ENCODE peak calls at places on chromosomes 7 and 10, in seven cellular contexts. One of them, this sample, is unnamed.
A peak's percentile ranks its signal among the peaks of the same experiment; 100 is the strongest.

GRCh38 chr10:36779238-36779846 is 346.1 kb upstream of the ANKRD30A start:
- DNase-seq in WERI-Rb-1: peak; percentile 48
- DNase-seq in A549: peak; percentile 70
- DNase-seq in lung: no peak
- DNase-seq in sigmoid colon: no peak
- DNase-seq in IMR-90: peak; percentile 81
- DNase-seq in fibroblast of villous mesenchyme: peak; percentile 71
- DNase-seq in this sample: peak; percentile 87

GRCh38 chr10:43958964-43959363 is 310.3 kb upstream of the ZNF32 start:
- DNase-seq in WERI-Rb-1: no peak
- DNase-seq in A549: no peak
- DNase-seq in lung: peak; percentile 20
- DNase-seq in sigmoid colon: no peak
- DNase-seq in IMR-90: no peak
- DNase-seq in fibroblast of villous mesenchyme: no peak
- DNase-seq in this sample: no peak

GRCh38 chr7:4689668-4690067 is 7.6 kb downstream of the FOXK1 start:
- DNase-seq in WERI-Rb-1: no peak
- DNase-seq in A549: no peak
- DNase-seq in lung: no peak
- DNase-seq in sigmoid colon: no peak
- DNase-seq in IMR-90: no peak
- DNase-seq in fibroblast of villous mesenchyme: no peak
- DNase-seq in this sample: no peak

GRCh38 chr7:71982847-71983246 is 429.3 kb downstream of the CALN1 start:
- DNase-seq in WERI-Rb-1: peak; percentile 8
- DNase-seq in A549: no peak
- DNase-seq in lung: no peak
- DNase-seq in sigmoid colon: no peak
- DNase-seq in IMR-90: no peak
- DNase-seq in fibroblast of villous mesenchyme: no peak
- DNase-seq in this sample: no peak

GRCh38 chr7:98963305-98963704 is 85.0 kb downstream of the TRRAP start:
- DNase-seq in WERI-Rb-1: no peak
- DNase-seq in A549: no peak
- DNase-seq in lung: no peak
- DNase-seq in sigmoid colon: no peak
- DNase-seq in IMR-90: no peak
- DNase-seq in fibroblast of villous mesenchyme: no peak
- DNase-seq in this sample: no peak

GRCh38 chr7:28328161-28328560 is 84.2 kb upstream of the CREB5 start:
- DNase-seq in WERI-Rb-1: no peak
- DNase-seq in A549: no peak
- DNase-seq in lung: no peak
- DNase-seq in sigmoid colon: no peak
- DNase-seq in IMR-90: no peak
- DNase-seq in fibroblast of villous mesenchyme: no peak
- DNase-seq in this sample: no peak

GRCh38 chr10:125411724-125412123 is 251.4 kb upstream of the CTBP2 start:
- DNase-seq in WERI-Rb-1: no peak
- DNase-seq in A549: no peak
- DNase-seq in lung: no peak
- DNase-seq in sigmoid colon: no peak
- DNase-seq in IMR-90: peak; percentile 96
- DNase-seq in fibroblast of villous mesenchyme: peak; percentile 66
- DNase-seq in this sample: peak; percentile 17

GRCh38 chr10:113069595-113069994 is 119.5 kb downstream of the TCF7L2 start:
- DNase-seq in WERI-Rb-1: no peak
- DNase-seq in A549: no peak
- DNase-seq in lung: no peak
- DNase-seq in sigmoid colon: no peak
- DNase-seq in IMR-90: peak; percentile 89
- DNase-seq in fibroblast of villous mesenchyme: no peak
- DNase-seq in this sample: no peak

GRCh38 chr10:33193867-33194521 is 140.5 kb downstream of the NRP1 start:
- DNase-seq in WERI-Rb-1: no peak
- DNase-seq in A549: peak; percentile 80
- DNase-seq in lung: no peak
- DNase-seq in sigmoid colon: no peak
- DNase-seq in IMR-90: peak; percentile 74
- DNase-seq in fibroblast of villous mesenchyme: peak; percentile 78
- DNase-seq in this sample: peak; percentile 36

GRCh38 chr7:155987681-155988080 is 175.4 kb upstream of the SHH start:
- DNase-seq in WERI-Rb-1: no peak
- DNase-seq in A549: no peak
- DNase-seq in lung: no peak
- DNase-seq in sigmoid colon: peak; percentile 46
- DNase-seq in IMR-90: no peak
- DNase-seq in fibroblast of villous mesenchyme: no peak
- DNase-seq in this sample: no peak

GRCh38 chr7:72275412-72276070 is 136.6 kb downstream of the CALN1 start:
- DNase-seq in WERI-Rb-1: no peak
- DNase-seq in A549: no peak
- DNase-seq in lung: no peak
- DNase-seq in sigmoid colon: no peak
- DNase-seq in IMR-90: no peak
- DNase-seq in fibroblast of villous mesenchyme: no peak
- DNase-seq in this sample: no peak

GRCh38 chr7:143884276-143884977 is 17.5 kb downstream of the TCAF1 start:
- DNase-seq in WERI-Rb-1: no peak
- DNase-seq in A549: no peak
- DNase-seq in lung: no peak
- DNase-seq in sigmoid colon: no peak
- DNase-seq in IMR-90: no peak
- DNase-seq in fibroblast of villous mesenchyme: no peak
- DNase-seq in this sample: no peak

GRCh38 chr7:32179567-32179966 is 109.4 kb upstream of the PDE1C start:
- DNase-seq in WERI-Rb-1: no peak
- DNase-seq in A549: no peak
- DNase-seq in lung: no peak
- DNase-seq in sigmoid colon: no peak
- DNase-seq in IMR-90: peak; percentile 36
- DNase-seq in fibroblast of villous mesenchyme: no peak
- DNase-seq in this sample: no peak

GRCh38 chr10:110919349-110919931 is at the start of gene SHOC2:
- DNase-seq in WERI-Rb-1: peak; percentile 99
- DNase-seq in A549: no peak
- DNase-seq in lung: peak; percentile 99
- DNase-seq in sigmoid colon: peak; percentile 100
- DNase-seq in IMR-90: no peak
- DNase-seq in fibroblast of villous mesenchyme: no peak
- DNase-seq in this sample: no peak

GRCh38 chr10:64159910-64160872 is 639.0 kb downstream of the REEP3 start:
- DNase-seq in WERI-Rb-1: peak; percentile 12
- DNase-seq in A549: no peak
- DNase-seq in lung: no peak
- DNase-seq in sigmoid colon: no peak
- DNase-seq in IMR-90: no peak
- DNase-seq in fibroblast of villous mesenchyme: no peak
- DNase-seq in this sample: no peak

GRCh38 chr7:138608292-138608691 is 92.9 kb downstream of the SVOPL start:
- DNase-seq in WERI-Rb-1: no peak
- DNase-seq in A549: no peak
- DNase-seq in lung: no peak
- DNase-seq in sigmoid colon: no peak
- DNase-seq in IMR-90: peak; percentile 44
- DNase-seq in fibroblast of villous mesenchyme: peak; percentile 51
- DNase-seq in this sample: peak; percentile 13

GRCh38 chr7:155066417-155066950 is 3.6 kb upstream of the HTR5A start:
- DNase-seq in WERI-Rb-1: no peak
- DNase-seq in A549: no peak
- DNase-seq in lung: no peak
- DNase-seq in sigmoid colon: no peak
- DNase-seq in IMR-90: peak; percentile 79
- DNase-seq in fibroblast of villous mesenchyme: peak; percentile 7
- DNase-seq in this sample: peak; percentile 40

GRCh38 chr7:34544621-34545020 is 113.4 kb upstream of the NPSR1 start:
- DNase-seq in WERI-Rb-1: no peak
- DNase-seq in A549: no peak
- DNase-seq in lung: no peak
- DNase-seq in sigmoid colon: no peak
- DNase-seq in IMR-90: no peak
- DNase-seq in fibroblast of villous mesenchyme: no peak
- DNase-seq in this sample: no peak

GRCh38 chr10:104707602-104708160 is 66.6 kb downstream of the SORCS3 start:
- DNase-seq in WERI-Rb-1: no peak
- DNase-seq in A549: no peak
- DNase-seq in lung: no peak
- DNase-seq in sigmoid colon: no peak
- DNase-seq in IMR-90: no peak
- DNase-seq in fibroblast of villous mesenchyme: no peak
- DNase-seq in this sample: no peak

GRCh38 chr7:106193661-106194060 is 81.5 kb upstream of the SYPL1 start:
- DNase-seq in WERI-Rb-1: no peak
- DNase-seq in A549: no peak
- DNase-seq in lung: no peak
- DNase-seq in sigmoid colon: no peak
- DNase-seq in IMR-90: no peak
- DNase-seq in fibroblast of villous mesenchyme: no peak
- DNase-seq in this sample: no peak

GRCh38 chr7:128699895-128700294 is 27.8 kb downstream of the GARIN1A start:
- DNase-seq in WERI-Rb-1: no peak
- DNase-seq in A549: no peak
- DNase-seq in lung: no peak
- DNase-seq in sigmoid colon: no peak
- DNase-seq in IMR-90: no peak
- DNase-seq in fibroblast of villous mesenchyme: no peak
- DNase-seq in this sample: no peak

GRCh38 chr10:119313024-119313423 is 105.7 kb downstream of the GRK5 start:
- DNase-seq in WERI-Rb-1: no peak
- DNase-seq in A549: no peak
- DNase-seq in lung: no peak
- DNase-seq in sigmoid colon: no peak
- DNase-seq in IMR-90: no peak
- DNase-seq in fibroblast of villous mesenchyme: no peak
- DNase-seq in this sample: no peak

GRCh38 chr7:80133361-80134104 is 1.1 kb upstream of the GNAI1 start:
- DNase-seq in WERI-Rb-1: no peak
- DNase-seq in A549: peak; percentile 42
- DNase-seq in lung: no peak
- DNase-seq in sigmoid colon: no peak
- DNase-seq in IMR-90: peak; percentile 50
- DNase-seq in fibroblast of villous mesenchyme: no peak
- DNase-seq in this sample: peak; percentile 24

GRCh38 chr7:71457021-71457420 is 325.1 kb downstream of the GALNT17 start:
- DNase-seq in WERI-Rb-1: no peak
- DNase-seq in A549: no peak
- DNase-seq in lung: no peak
- DNase-seq in sigmoid colon: no peak
- DNase-seq in IMR-90: no peak
- DNase-seq in fibroblast of villous mesenchyme: no peak
- DNase-seq in this sample: no peak

DNA sequence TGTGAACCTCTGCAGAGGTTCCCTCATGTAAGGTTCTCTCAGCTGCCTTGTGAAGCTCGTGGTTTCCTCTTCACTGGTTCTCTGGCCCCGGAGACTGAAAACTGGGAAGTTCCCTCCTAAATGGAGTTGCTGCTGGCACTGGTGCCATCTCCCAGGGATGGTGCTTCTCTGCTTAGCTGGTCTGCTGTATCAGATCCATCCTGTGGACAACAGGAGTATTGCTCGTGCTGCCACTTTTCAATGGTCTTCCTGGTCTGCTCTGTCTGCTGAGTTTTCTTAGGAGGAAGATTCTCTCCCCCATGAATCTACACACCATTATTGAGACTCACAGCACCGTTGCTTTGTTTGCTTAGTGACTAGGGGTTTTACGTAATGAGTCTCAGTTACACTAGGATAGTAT is 247.8 kb downstream of the OTUD1 start:
- DNase-seq in WERI-Rb-1: no peak
- DNase-seq in A549: no peak
- DNase-seq in lung: no peak
- DNase-seq in sigmoid colon: no peak
- DNase-seq in IMR-90: no peak
- DNase-seq in fibroblast of villous mesenchyme: no peak
- DNase-seq in this sample: no peak
- TF ChIP-seq CTCF in WERI-Rb-1: no peak
- TF ChIP-seq CTCF in A549: no peak
- TF ChIP-seq CTCF in lung: no peak
- TF ChIP-seq CTCF in sigmoid colon: no peak
- TF ChIP-seq CTCF in IMR-90: no peak
- TF ChIP-seq CTCF in fibroblast of villous mesenchyme: no peak
- TF ChIP-seq CTCF in this sample: no peak

GRCh38 chr7:46932656-46933424 is 649.1 kb downstream of the TNS3 start:
- DNase-seq in WERI-Rb-1: no peak
- DNase-seq in A549: peak; percentile 11
- DNase-seq in lung: peak; percentile 42
- DNase-seq in sigmoid colon: peak; percentile 80
- DNase-seq in IMR-90: peak; percentile 96
- DNase-seq in fibroblast of villous mesenchyme: peak; percentile 100
- DNase-seq in this sample: peak; percentile 34
- TF ChIP-seq CTCF in WERI-Rb-1: no peak
- TF ChIP-seq CTCF in A549: no peak
- TF ChIP-seq CTCF in lung: no peak
- TF ChIP-seq CTCF in sigmoid colon: no peak
- TF ChIP-seq CTCF in IMR-90: peak; percentile 38
- TF ChIP-seq CTCF in fibroblast of villous mesenchyme: peak; percentile 43
- TF ChIP-seq CTCF in this sample: no peak

DNA sequence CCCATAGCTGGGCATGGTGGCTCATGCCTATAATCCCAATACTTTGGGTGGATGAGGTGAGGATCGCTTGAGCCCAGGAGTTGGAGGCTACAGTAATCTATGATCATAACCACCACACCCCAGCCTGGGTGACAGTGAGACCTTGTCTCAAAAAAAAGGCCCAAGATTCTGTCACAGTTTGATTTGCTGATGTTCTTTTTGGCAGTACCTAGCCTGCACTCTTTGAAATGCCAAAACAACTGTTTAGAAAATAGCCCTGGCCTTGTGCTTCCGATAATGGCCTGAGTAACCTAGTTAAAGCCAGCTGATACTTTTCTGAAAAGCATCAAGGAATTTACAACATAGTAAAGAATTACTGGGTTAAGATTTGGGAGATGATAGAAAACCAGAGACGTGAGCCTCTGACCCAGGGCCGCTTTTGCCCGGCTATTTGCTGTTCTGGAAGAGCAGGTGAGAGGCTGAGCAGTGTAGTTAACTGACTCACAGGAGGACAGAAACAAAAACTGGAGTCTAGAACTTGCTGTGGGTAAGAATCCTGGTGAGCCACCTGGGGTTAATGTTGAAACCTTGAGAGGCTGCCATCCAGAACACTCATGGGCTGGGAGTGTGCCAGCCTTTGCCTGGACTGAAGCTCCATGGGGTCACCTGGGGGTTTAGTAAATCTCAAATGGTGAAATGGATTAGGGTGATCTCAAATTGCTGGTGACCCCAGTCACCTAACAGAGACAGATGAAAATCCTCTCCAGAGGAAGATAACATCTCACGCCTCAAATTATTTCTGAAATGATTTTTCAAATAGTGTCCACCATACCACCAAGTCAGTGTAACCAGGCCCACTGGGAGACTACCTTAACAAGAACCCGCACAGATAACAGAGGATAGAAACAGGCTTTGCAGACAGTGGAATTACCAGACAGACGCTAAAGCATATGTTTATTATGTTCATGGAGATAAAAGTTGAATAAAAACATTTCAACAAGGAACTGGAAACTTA is 51.8 kb downstream of the GALNT11 start:
- DNase-seq in WERI-Rb-1: no peak
- DNase-seq in A549: no peak
- DNase-seq in lung: no peak
- DNase-seq in sigmoid colon: no peak
- DNase-seq in IMR-90: peak; percentile 18
- DNase-seq in fibroblast of villous mesenchyme: no peak
- DNase-seq in this sample: no peak
- TF ChIP-seq CTCF in WERI-Rb-1: no peak
- TF ChIP-seq CTCF in A549: no peak
- TF ChIP-seq CTCF in lung: no peak
- TF ChIP-seq CTCF in sigmoid colon: no peak
- TF ChIP-seq CTCF in IMR-90: no peak
- TF ChIP-seq CTCF in fibroblast of villous mesenchyme: no peak
- TF ChIP-seq CTCF in this sample: no peak

GRCh38 chr10:132163278-132163765 is 23.4 kb upstream of the DPYSL4 start:
- DNase-seq in WERI-Rb-1: peak; percentile 96
- DNase-seq in A549: peak; percentile 79
- DNase-seq in lung: no peak
- DNase-seq in sigmoid colon: no peak
- DNase-seq in IMR-90: no peak
- DNase-seq in fibroblast of villous mesenchyme: no peak
- DNase-seq in this sample: no peak
- TF ChIP-seq CTCF in WERI-Rb-1: peak; percentile 56
- TF ChIP-seq CTCF in A549: no peak
- TF ChIP-seq CTCF in lung: no peak
- TF ChIP-seq CTCF in sigmoid colon: no peak
- TF ChIP-seq CTCF in IMR-90: no peak
- TF ChIP-seq CTCF in fibroblast of villous mesenchyme: peak; percentile 8
- TF ChIP-seq CTCF in this sample: no peak